ENCODE peak calls at places on chromosomes 3 and 15, in six cellular contexts. K, Y, U, B, H and V are unnamed samples.

GRCh38 chr3:133881987-133882825 is 13.5 kb downstream of the RAB6B start:
- DNase-seq in B (no peak), K (peak; percentile 23), Y (no peak), U (peak; percentile 13), H (no peak), V (no peak)

GRCh38 chr3:152320201-152320617 is 51.5 kb downstream of the MBNL1 start:
- DNase-seq in K (no peak), B (peak; percentile 99), U (no peak), H (no peak), Y (no peak), V (no peak)

GRCh38 chr15:94523873-94524272 is 292.5 kb downstream of the MCTP2 start:
- DNase-seq in K (no peak), B (no peak), H (no peak), U (no peak), Y (no peak), V (no peak)

GRCh38 chr15:63615935-63616334 is 18.7 kb downstream of the FBXL22 start:
- DNase-seq in B (no peak), H (no peak), K (no peak), Y (no peak), U (no peak), V (no peak)

GRCh38 chr15:70142322-70143191 is 44.8 kb upstream of the TLE3 start:
- DNase-seq in Y (no peak), H (no peak), U (no peak), K (no peak), B (peak; percentile 75), V (no peak)

GRCh38 chr3:172557515-172558220 is 34.4 kb upstream of the TNFSF10 start:
- DNase-seq in K (no peak), B (no peak), H (peak; percentile 38), U (no peak), Y (no peak), V (no peak)

GRCh38 chr15:78139564-78139963 is 8.3 kb upstream of the CIB2 start:
- DNase-seq in K (no peak), U (no peak), H (no peak), B (no peak), Y (no peak), V (no peak)

GRCh38 chr3:89440351-89440750 is 332.9 kb downstream of the EPHA3 start:
- DNase-seq in Y (no peak), B (no peak), U (no peak), H (no peak), K (no peak), V (no peak)

GRCh38 chr15:25183581-25184330 is 229.0 kb downstream of the SNRPN start:
- DNase-seq in B (no peak), K (no peak), U (no peak), Y (no peak), H (no peak), V (no peak)

GRCh38 chr3:134066539-134067310 is 37.0 kb upstream of the SLCO2A1 start:
- DNase-seq in H (no peak), K (peak; percentile 46), B (peak; percentile 81), U (peak; percentile 5), Y (no peak), V (no peak)

GRCh38 chr3:13950042-13950441 is 70.2 kb upstream of the WNT7A start:
- DNase-seq in B (no peak), H (no peak), K (no peak), Y (no peak), U (no peak), V (no peak)

GRCh38 chr3:46899151-46900006 is 21.9 kb downstream of the PTH1R start:
- DNase-seq in K (no peak), U (no peak), B (no peak), Y (no peak), H (no peak), V (no peak)

GRCh38 chr3:14225421-14225820 is 46.8 kb downstream of the LSM3 start:
- DNase-seq in Y (no peak), U (no peak), B (no peak), H (no peak), K (no peak), V (no peak)

DNA sequence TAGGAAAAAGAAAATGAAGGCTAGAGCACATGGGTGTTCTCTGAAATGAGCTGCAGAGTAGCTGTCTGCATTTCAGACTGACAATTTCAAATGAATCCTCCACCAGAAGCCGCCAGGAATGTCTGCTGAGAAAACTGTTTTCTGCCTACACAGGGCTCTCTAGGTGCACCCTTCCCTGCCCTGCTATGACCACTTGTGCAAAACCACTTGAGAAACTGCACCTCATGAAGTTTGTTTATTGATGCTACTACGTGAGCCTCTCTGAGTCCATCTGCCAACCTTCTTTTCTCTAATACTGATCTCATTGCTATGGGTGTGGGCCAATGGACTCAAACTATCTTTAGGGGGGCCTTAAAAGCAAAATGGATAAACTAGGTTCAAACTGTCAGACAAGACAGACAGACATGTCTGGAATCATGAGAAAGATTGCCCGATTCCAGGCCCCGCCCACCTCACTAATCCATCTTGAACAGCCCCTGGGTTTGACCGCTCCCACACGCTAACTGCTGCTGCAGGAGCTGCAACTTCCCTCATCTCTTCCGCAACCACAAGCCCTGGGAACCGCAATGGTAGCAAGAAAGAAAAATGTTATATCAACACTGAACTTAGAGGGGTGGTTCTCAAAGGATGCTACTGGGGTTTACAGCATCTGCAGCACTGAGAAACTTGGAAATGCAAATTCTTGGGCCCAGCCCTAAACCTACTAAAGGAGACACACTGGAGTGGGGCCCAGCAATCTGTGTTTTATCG is 9.0 kb upstream of the CD47 start:
- DNase-seq in U (no peak), Y (no peak), H (no peak), B (no peak), K (no peak), V (no peak)
- TF ChIP-seq POLR2AphosphoS5 in U (no peak), Y (no peak), H (no peak), B (no peak), K (no peak), V (no peak)

DNA sequence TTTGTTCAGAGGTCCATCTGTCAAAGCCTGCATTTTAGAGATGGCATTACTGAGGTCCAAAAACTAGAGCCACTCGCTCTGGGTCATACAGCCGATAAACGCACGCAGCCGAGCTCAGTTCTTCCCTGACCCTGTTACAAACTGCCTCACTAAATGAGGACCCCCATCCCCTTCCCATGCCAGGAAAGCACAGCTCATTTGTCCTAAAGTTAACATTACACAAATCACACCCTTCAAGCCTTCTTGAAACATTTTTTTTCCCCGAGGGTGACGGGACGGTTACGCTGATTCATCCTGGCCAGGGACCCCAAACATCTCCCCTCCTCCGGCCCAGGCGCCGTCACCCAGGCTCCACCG is 832 bp upstream of the CMTM8 start:
- DNase-seq in K (no peak), U (no peak), B (no peak), Y (no peak), H (no peak), V (no peak)
- H3K4me3 ChIP-seq in K (peak overlapping the region; percentile 70), U (peak overlapping the region; percentile 86), B (peak overlapping the region; percentile 67), Y (peak overlapping the region; percentile 70), H (peak overlapping the region; percentile 84), V (peak overlapping the region; percentile 74)

GRCh38 chr15:91018178-91018577 is 4.2 kb downstream of the VPS33B start:
- DNase-seq in Y (no peak), B (no peak), U (no peak), K (no peak), H (no peak), V (no peak)

GRCh38 chr15:91022832-91023129 is 387 bp upstream of the VPS33B start:
- DNase-seq in B (no peak), U (no peak), H (no peak), K (no peak), Y (no peak), V (no peak)

GRCh38 chr15:91021516-91022074 is 799 bp downstream of the VPS33B start:
- DNase-seq in B (no peak), H (peak; percentile 5), K (no peak), Y (no peak), U (no peak), V (no peak)

GRCh38 chr15:91023720-91024119 is 1.3 kb upstream of the VPS33B start:
- DNase-seq in K (no peak), B (no peak), Y (no peak), U (no peak), H (no peak), V (no peak)

DNA sequence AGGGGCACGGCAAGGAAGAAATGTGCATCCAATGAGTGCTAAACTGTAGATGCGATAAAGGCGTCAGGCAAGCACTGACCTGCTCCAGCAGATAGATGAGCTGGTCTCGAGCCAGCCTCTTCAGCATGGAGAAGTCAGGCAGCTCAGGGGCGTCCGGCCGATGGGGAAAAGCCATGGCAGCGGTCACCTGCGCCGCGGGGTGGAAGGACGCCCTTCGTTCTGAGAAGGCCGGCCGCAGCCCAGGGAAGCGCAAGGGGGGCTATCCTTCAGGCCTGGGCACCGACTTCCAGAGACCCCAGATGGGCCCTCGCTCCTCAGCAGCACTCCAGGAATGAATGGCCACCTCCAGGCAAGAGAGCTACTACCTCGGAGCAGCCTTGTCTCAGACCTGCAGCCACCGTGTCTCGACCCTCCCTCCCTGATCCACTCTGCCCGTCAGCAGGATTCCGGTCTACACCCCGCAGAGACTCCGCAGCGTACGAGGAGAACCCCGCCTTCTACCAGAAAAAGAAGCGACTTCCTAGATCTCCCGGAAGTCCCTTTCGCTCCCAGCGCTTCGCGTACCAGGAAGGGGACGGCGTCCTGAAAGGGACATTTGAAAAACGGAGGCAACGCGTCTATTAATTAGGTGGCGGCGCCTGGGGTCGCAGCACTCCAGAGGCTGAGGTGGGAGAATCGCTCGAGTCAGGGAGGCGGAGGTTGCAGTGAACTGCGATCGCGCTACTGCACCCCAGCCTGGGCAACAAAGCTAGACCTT is at the start of gene VPS33B:
- DNase-seq in Y (peak; percentile 81), H (peak; percentile 86), K (peak; percentile 85), U (peak; percentile 62), B (peak; percentile 85), V (peak; percentile 83)
- TF ChIP-seq POLR2A in Y (no peak), H (peak; percentile 62), K (no peak), U (no peak), B (peak; percentile 52), V (no peak)

GRCh38 chr3:51668756-51669155 is 2.3 kb upstream of the TEX264 start:
- DNase-seq in U (no peak), Y (no peak), H (no peak), K (no peak), B (no peak), V (no peak)

GRCh38 chr3:51670053-51670666 is 892 bp upstream of the TEX264 start:
- DNase-seq in K (no peak), Y (no peak), H (no peak), B (no peak), U (no peak), V (no peak)

GRCh38 chr3:51671090-51672082 is at the start of gene TEX264:
- DNase-seq in Y (peak; percentile 37), K (peak; percentile 94), U (peak; percentile 86), B (peak; percentile 69), H (peak; percentile 77), V (peak; percentile 92)

GRCh38 chr3:51670711-51671089 is 352 bp upstream of the TEX264 start:
- DNase-seq in Y (no peak), U (no peak), K (no peak), H (no peak), B (no peak), V (no peak)

DNA sequence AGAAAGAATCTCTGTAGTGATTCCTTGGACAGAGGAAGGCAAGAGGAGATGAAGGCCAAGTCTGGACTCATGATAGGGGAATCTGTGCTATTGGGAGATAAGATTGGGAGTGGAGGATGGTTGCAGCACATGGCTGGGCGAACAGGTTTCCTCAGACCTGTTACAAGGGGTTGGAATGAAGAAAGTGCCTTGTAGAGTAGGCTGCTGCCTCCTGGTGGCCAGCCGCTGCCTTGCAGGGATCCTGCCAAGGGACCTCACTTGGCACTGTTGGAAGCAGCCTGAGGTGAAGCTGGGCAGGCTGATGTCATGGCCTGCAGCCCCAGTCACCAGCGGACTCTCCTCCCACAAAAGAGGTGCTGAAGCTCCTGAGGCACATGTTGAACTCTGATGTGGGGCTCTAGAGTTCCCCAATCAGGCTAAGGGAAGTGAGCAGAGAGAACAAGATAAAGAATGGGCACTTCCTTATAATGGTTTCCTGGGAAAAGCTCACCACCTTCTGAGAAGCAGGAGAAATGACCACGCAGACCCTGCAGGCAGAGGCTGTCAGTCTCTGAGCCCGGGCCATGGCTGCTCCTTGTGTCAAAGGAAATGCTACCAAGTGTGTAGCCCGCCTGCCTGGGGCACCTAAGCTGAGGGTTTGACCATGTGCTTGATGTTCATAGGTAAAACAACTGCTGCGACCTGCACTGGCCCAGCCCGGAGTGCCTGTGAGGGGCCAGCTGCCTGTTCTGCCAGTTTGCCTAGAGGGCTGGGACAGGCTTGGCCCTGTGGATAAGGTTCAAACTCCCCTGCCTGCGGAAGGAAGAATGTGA is 1.6 kb upstream of the TEX264 start:
- DNase-seq in H (peak; percentile 73), Y (peak; percentile 75), U (peak; percentile 81), B (peak; percentile 86), K (peak; percentile 95), V (peak; percentile 89)
- TF ChIP-seq POLR2AphosphoS5 in H (no peak), Y (no peak), U (no peak), B (no peak), K (peak; percentile 13), V (peak; percentile 80)